ENCODE peak calls at places on chromosome 5, in four cellular contexts. One of them, this sample, is unnamed.
A peak's percentile ranks its signal among the peaks of the same experiment; 100 is the strongest.

GRCh38 chr5:76926329-76927105 is 26.3 kb upstream of the CRHBP start:
- DNase-seq in transverse colon: no peak
- DNase-seq in lower lobe of right lung: no peak
- DNase-seq in astrocyte: no peak
- DNase-seq in this sample: no peak

GRCh38 chr5:35246928-35247644 is 16.8 kb upstream of the PRLR start:
- DNase-seq in transverse colon: peak; percentile 41
- DNase-seq in lower lobe of right lung: no peak
- DNase-seq in astrocyte: no peak
- DNase-seq in this sample: no peak

GRCh38 chr5:83433891-83434290 is 37.7 kb upstream of the VCAN start:
- DNase-seq in lower lobe of right lung: no peak
- DNase-seq in astrocyte: peak; percentile 49
- DNase-seq in transverse colon: no peak
- DNase-seq in this sample: no peak

GRCh38 chr5:171055881-171056454 is 194.2 kb downstream of the RANBP17 start:
- DNase-seq in transverse colon: no peak
- DNase-seq in astrocyte: no peak
- DNase-seq in lower lobe of right lung: no peak
- DNase-seq in this sample: no peak

GRCh38 chr5:72108200-72109050 is 1.1 kb downstream of the MAP1B start:
- DNase-seq in transverse colon: peak; percentile 36
- DNase-seq in astrocyte: peak; percentile 58
- DNase-seq in lower lobe of right lung: peak; percentile 54
- DNase-seq in this sample: no peak

GRCh38 chr5:157269763-157270272 is 3.9 kb downstream of the CYFIP2 start:
- DNase-seq in transverse colon: no peak
- DNase-seq in lower lobe of right lung: no peak
- DNase-seq in astrocyte: no peak
- DNase-seq in this sample: no peak

GRCh38 chr5:74632947-74633356 is 7.6 kb downstream of the ENC1 start:
- DNase-seq in transverse colon: no peak
- DNase-seq in lower lobe of right lung: no peak
- DNase-seq in astrocyte: peak; percentile 85
- DNase-seq in this sample: peak; percentile 26

GRCh38 chr5:27497491-27497890 is 459.1 kb upstream of the CDH9 start:
- DNase-seq in transverse colon: no peak
- DNase-seq in lower lobe of right lung: no peak
- DNase-seq in astrocyte: no peak
- DNase-seq in this sample: no peak

GRCh38 chr5:80754900-80755299 is 100.1 kb upstream of the DHFR start:
- DNase-seq in lower lobe of right lung: no peak
- DNase-seq in astrocyte: peak; percentile 63
- DNase-seq in transverse colon: peak; percentile 39
- DNase-seq in this sample: no peak

GRCh38 chr5:107388111-107388861 is 282.5 kb downstream of the EFNA5 start:
- DNase-seq in transverse colon: no peak
- DNase-seq in astrocyte: peak; percentile 96
- DNase-seq in lower lobe of right lung: no peak
- DNase-seq in this sample: peak; percentile 63

GRCh38 chr5:174793684-174794328 is 69.4 kb downstream of the MSX2 start:
- DNase-seq in transverse colon: peak; percentile 33
- DNase-seq in astrocyte: peak; percentile 22
- DNase-seq in lower lobe of right lung: peak; percentile 59
- DNase-seq in this sample: no peak

GRCh38 chr5:172380992-172381643 is 73.2 kb downstream of the SH3PXD2B start:
- DNase-seq in astrocyte: peak; percentile 32
- DNase-seq in transverse colon: peak; percentile 46
- DNase-seq in lower lobe of right lung: peak; percentile 68
- DNase-seq in this sample: peak; percentile 30

GRCh38 chr5:1793966-1794895 is 5.4 kb downstream of the MRPL36 start:
- DNase-seq in astrocyte: peak; percentile 95
- DNase-seq in transverse colon: peak; percentile 38
- DNase-seq in lower lobe of right lung: no peak
- DNase-seq in this sample: peak; percentile 76

GRCh38 chr5:74418709-74419108 is 221.8 kb downstream of the ENC1 start:
- DNase-seq in lower lobe of right lung: no peak
- DNase-seq in transverse colon: peak; percentile 50
- DNase-seq in astrocyte: no peak
- DNase-seq in this sample: no peak

GRCh38 chr5:148998174-148998797 is 64.6 kb downstream of the SH3TC2 start:
- DNase-seq in astrocyte: peak; percentile 33
- DNase-seq in lower lobe of right lung: no peak
- DNase-seq in transverse colon: no peak
- DNase-seq in this sample: no peak

GRCh38 chr5:14628346-14628745 is 36.2 kb upstream of the OTULIN start:
- DNase-seq in transverse colon: no peak
- DNase-seq in lower lobe of right lung: no peak
- DNase-seq in astrocyte: peak; percentile 40
- DNase-seq in this sample: peak; percentile 27

GRCh38 chr5:73131711-73132428 is 11.5 kb downstream of the TMEM171 start:
- DNase-seq in lower lobe of right lung: no peak
- DNase-seq in astrocyte: no peak
- DNase-seq in transverse colon: no peak
- DNase-seq in this sample: no peak

DNA sequence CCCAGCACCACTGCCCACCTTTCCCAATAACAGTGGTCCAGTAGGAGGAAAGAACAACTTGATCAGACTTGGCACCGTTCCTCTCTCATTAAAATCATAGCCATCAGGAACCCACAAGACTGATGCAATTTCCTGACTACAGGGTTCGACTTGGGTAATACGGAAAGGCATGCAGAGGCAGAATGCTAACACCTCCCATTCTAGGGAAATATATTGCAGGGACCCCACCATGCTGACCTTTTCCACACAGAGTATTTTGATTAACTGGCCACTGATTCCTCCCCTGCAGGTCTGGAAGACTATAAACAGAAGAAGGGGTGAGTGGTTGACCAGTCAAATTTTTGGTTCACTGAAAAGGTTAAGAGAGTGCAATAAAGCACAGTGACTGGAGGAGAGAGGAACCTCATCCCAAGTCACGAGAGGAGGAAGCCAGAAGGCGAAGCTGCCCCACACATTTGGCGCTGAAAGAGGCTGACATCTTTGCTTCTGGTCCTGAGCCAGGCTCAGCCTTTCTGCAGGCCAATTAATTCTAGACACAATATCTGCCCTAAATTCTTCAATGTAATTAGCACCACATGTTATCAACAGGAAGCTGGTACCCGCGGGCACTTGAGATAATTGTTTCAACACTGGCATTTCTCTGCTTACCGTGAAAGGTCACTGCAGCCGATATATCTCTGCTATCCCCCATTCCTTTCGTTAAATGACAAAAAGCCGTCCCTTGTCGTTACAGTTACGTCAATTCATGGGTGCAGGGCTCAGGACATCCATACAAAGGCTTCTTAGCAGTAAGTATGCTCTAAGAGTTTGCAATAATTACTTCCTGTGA is 64.7 kb upstream of the SPOCK1 start:
- DNase-seq in lower lobe of right lung: no peak
- DNase-seq in transverse colon: no peak
- DNase-seq in astrocyte: peak; percentile 97
- DNase-seq in this sample: no peak
- TF ChIP-seq CTCF in lower lobe of right lung: no peak
- TF ChIP-seq CTCF in transverse colon: no peak
- TF ChIP-seq CTCF in astrocyte: no peak
- TF ChIP-seq CTCF in this sample: no peak

GRCh38 chr5:8270246-8270645 is 401.3 kb downstream of the MTRR start:
- DNase-seq in astrocyte: no peak
- DNase-seq in transverse colon: no peak
- DNase-seq in lower lobe of right lung: no peak
- DNase-seq in this sample: no peak
- H3K9me3 ChIP-seq in astrocyte: no peaks in the 10 kb centered on the region
- H3K9me3 ChIP-seq in transverse colon: no peaks in the 10 kb centered on the region
- H3K9me3 ChIP-seq in lower lobe of right lung: no peaks in the 10 kb centered on the region
- H3K9me3 ChIP-seq in this sample: no peaks in the 10 kb centered on the region

GRCh38 chr5:141525659-141526058 is 36.8 kb downstream of the PCDHGC5 start:
- DNase-seq in transverse colon: peak; percentile 32
- DNase-seq in astrocyte: no peak
- DNase-seq in lower lobe of right lung: no peak
- DNase-seq in this sample: no peak
- H3K27ac ChIP-seq in transverse colon: peak overlapping the region; percentile 71
- H3K27ac ChIP-seq in astrocyte: peak overlapping the region; percentile 77
- H3K27ac ChIP-seq in lower lobe of right lung: peak overlapping the region; percentile 72
- H3K27ac ChIP-seq in this sample: peak overlapping the region; percentile 95

GRCh38 chr5:111478266-111478665 is 34.1 kb downstream of the STARD4 start:
- DNase-seq in transverse colon: no peak
- DNase-seq in astrocyte: no peak
- DNase-seq in lower lobe of right lung: no peak
- DNase-seq in this sample: no peak
- TF ChIP-seq CTCF in transverse colon: no peak
- TF ChIP-seq CTCF in astrocyte: no peak
- TF ChIP-seq CTCF in lower lobe of right lung: no peak
- TF ChIP-seq CTCF in this sample: peak; percentile 44

GRCh38 chr5:65341835-65342234 is 139.9 kb downstream of the ADAMTS6 start:
- DNase-seq in lower lobe of right lung: no peak
- DNase-seq in transverse colon: no peak
- DNase-seq in astrocyte: no peak
- DNase-seq in this sample: no peak
- H3K9me3 ChIP-seq in lower lobe of right lung: peaks cover 30% of the 10 kb centered on the region
- H3K9me3 ChIP-seq in transverse colon: peaks cover 12% of the 10 kb centered on the region
- H3K9me3 ChIP-seq in astrocyte: no peaks in the 10 kb centered on the region
- H3K9me3 ChIP-seq in this sample: peaks cover 5% of the 10 kb centered on the region